ENCODE peak calls at places on chromosome 17, in five cellular contexts. F is A549, T is body of pancreas, O is trophoblast cell, I is SK-N-SH. K is an unnamed sample.

GRCh38 chr17:2025622-2026309 is 632 bp upstream of the RTN4RL1 start:
- DNase-seq in F (peak), T (peak), I (peak), O (peak), K (peak)

GRCh38 chr17:49775546-49776260 is 11.8 kb upstream of the FAM117A start:
- DNase-seq in I (no peak), F (no peak), T (no peak), O (no peak), K (no peak)

GRCh38 chr17:41920580-41920955 is 1.8 kb upstream of the ACLY start:
- DNase-seq in I (no peak), T (no peak), F (no peak), O (peak), K (no peak)

GRCh38 chr17:55584055-55584685 is 72.9 kb upstream of the SMIM36 start:
- DNase-seq in F (peak), I (no peak), T (no peak), O (peak), K (no peak)

GRCh38 chr17:8745586-8746500 is 1.2 kb upstream of the CCDC42 start:
- DNase-seq in F (peak), T (peak), I (peak), O (peak), K (peak)

GRCh38 chr17:58513391-58513912 is 986 bp downstream of the MTMR4 start:
- DNase-seq in O (peak), T (no peak), I (peak), F (no peak), K (no peak)

GRCh38 chr17:19242926-19243325 is 5.8 kb downstream of the EPN2 start:
- DNase-seq in O (no peak), I (no peak), F (no peak), T (no peak), K (no peak)

GRCh38 chr17:76868176-76868668 is at the start of gene MGAT5B:
- DNase-seq in F (peak), O (peak), T (peak), I (peak), K (peak)

GRCh38 chr17:7023576-7024401 is 939 bp downstream of the BCL6B start:
- DNase-seq in O (peak), I (peak), F (peak), T (peak), K (peak)
- H3K4me3 ChIP-seq in O (no peak), I (peak), F (peak), T (no peak), K (peak)

GRCh38 chr17:31489295-31490018 is 98.0 kb downstream of the RAB11FIP4 start:
- DNase-seq in T (peak), O (peak), F (no peak), I (no peak), K (no peak)
- H3K4me3 ChIP-seq in T (no peak), O (peak), F (no peak), I (no peak), K (no peak)

DNA sequence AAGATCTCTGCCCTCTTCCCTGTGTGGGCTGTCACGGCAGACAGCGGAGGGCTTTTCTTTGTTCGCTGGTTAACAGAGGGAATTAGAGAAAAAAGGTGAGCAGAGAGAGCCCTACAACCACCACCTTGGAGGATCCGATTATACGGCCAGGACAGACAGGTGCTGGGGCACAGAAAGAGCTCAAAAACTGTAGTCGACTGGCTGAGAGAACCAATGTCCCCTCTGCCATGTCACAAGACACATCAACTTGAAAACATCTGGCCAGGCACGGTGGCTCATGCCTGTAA is 19.7 kb downstream of the GAS7 start:
- DNase-seq in O (no peak), F (no peak), I (no peak), T (no peak), K (no peak)
- H3K4me3 ChIP-seq in O (no peak), F (no peak), I (no peak), T (no peak), K (no peak)

GRCh38 chr17:40287159-40287493 is 553 bp upstream of the CDC6 start:
- DNase-seq in T (no peak), O (no peak), F (no peak), I (no peak), K (no peak)
- H3K4me3 ChIP-seq in T (no peak), O (no peak), F (no peak), I (peak), K (peak)

K was measured in BE2C.